ENCODE peak calls at places on chromosome 2, in seven cellular contexts. One of them, this sample, is unnamed.

GRCh38 chr2:169715379-169716228 is 18.0 kb upstream of the KLHL23 start:
- DNase-seq in HCT116: no peak
- DNase-seq in HS-5: no peak
- DNase-seq in naive B cell: no peak
- DNase-seq in stimulated activated CD8-positive, alpha-beta memory T cell treated with anti-CD3 and anti-CD28 coated beads, Interleukin-12 subunit alpha, Interleukin-12 subunit beta, amount 100 ng/mL, for 1 hour: no peak
- DNase-seq in mesothelial cell of epicardium: no peak
- DNase-seq in bronchial epithelial cell: no peak
- DNase-seq in this sample: peak

GRCh38 chr2:54419386-54419785 is 36.7 kb upstream of the SPTBN1 start:
- DNase-seq in HCT116: no peak
- DNase-seq in bronchial epithelial cell: no peak
- DNase-seq in naive B cell: no peak
- DNase-seq in stimulated activated CD8-positive, alpha-beta memory T cell treated with anti-CD3 and anti-CD28 coated beads, Interleukin-12 subunit alpha, Interleukin-12 subunit beta, amount 100 ng/mL, for 1 hour: no peak
- DNase-seq in mesothelial cell of epicardium: no peak
- DNase-seq in HS-5: no peak
- DNase-seq in this sample: no peak

GRCh38 chr2:231503777-231504176 is 26.5 kb downstream of the NMUR1 start:
- DNase-seq in naive B cell: no peak
- DNase-seq in HS-5: no peak
- DNase-seq in stimulated activated CD8-positive, alpha-beta memory T cell treated with anti-CD3 and anti-CD28 coated beads, Interleukin-12 subunit alpha, Interleukin-12 subunit beta, amount 100 ng/mL, for 1 hour: no peak
- DNase-seq in mesothelial cell of epicardium: no peak
- DNase-seq in HCT116: no peak
- DNase-seq in bronchial epithelial cell: no peak
- DNase-seq in this sample: no peak

GRCh38 chr2:70993689-70993986 is 1.0 kb downstream of the TEX261 start:
- DNase-seq in mesothelial cell of epicardium: no peak
- DNase-seq in HCT116: no peak
- DNase-seq in naive B cell: no peak
- DNase-seq in stimulated activated CD8-positive, alpha-beta memory T cell treated with anti-CD3 and anti-CD28 coated beads, Interleukin-12 subunit alpha, Interleukin-12 subunit beta, amount 100 ng/mL, for 1 hour: no peak
- DNase-seq in bronchial epithelial cell: no peak
- DNase-seq in HS-5: no peak
- DNase-seq in this sample: no peak

GRCh38 chr2:11786191-11786590 is 39.8 kb downstream of the LPIN1 start:
- DNase-seq in mesothelial cell of epicardium: no peak
- DNase-seq in HS-5: no peak
- DNase-seq in naive B cell: no peak
- DNase-seq in stimulated activated CD8-positive, alpha-beta memory T cell treated with anti-CD3 and anti-CD28 coated beads, Interleukin-12 subunit alpha, Interleukin-12 subunit beta, amount 100 ng/mL, for 1 hour: no peak
- DNase-seq in HCT116: no peak
- DNase-seq in bronchial epithelial cell: no peak
- DNase-seq in this sample: no peak

GRCh38 chr2:106062627-106063026 is 131.5 kb downstream of the UXS1 start:
- DNase-seq in mesothelial cell of epicardium: no peak
- DNase-seq in naive B cell: no peak
- DNase-seq in HS-5: no peak
- DNase-seq in bronchial epithelial cell: no peak
- DNase-seq in stimulated activated CD8-positive, alpha-beta memory T cell treated with anti-CD3 and anti-CD28 coated beads, Interleukin-12 subunit alpha, Interleukin-12 subunit beta, amount 100 ng/mL, for 1 hour: no peak
- DNase-seq in HCT116: no peak
- DNase-seq in this sample: no peak

GRCh38 chr2:235278771-235279355 is 215.0 kb upstream of the AGAP1 start:
- DNase-seq in naive B cell: no peak
- DNase-seq in mesothelial cell of epicardium: no peak
- DNase-seq in bronchial epithelial cell: peak
- DNase-seq in stimulated activated CD8-positive, alpha-beta memory T cell treated with anti-CD3 and anti-CD28 coated beads, Interleukin-12 subunit alpha, Interleukin-12 subunit beta, amount 100 ng/mL, for 1 hour: no peak
- DNase-seq in HS-5: no peak
- DNase-seq in HCT116: no peak
- DNase-seq in this sample: no peak

GRCh38 chr2:78029392-78029995 is 507.3 kb upstream of the LRRTM4 start:
- DNase-seq in stimulated activated CD8-positive, alpha-beta memory T cell treated with anti-CD3 and anti-CD28 coated beads, Interleukin-12 subunit alpha, Interleukin-12 subunit beta, amount 100 ng/mL, for 1 hour: no peak
- DNase-seq in HS-5: no peak
- DNase-seq in bronchial epithelial cell: no peak
- DNase-seq in mesothelial cell of epicardium: no peak
- DNase-seq in naive B cell: no peak
- DNase-seq in HCT116: no peak
- DNase-seq in this sample: no peak

GRCh38 chr2:1633092-1633721 is 111.1 kb downstream of the PXDN start:
- DNase-seq in stimulated activated CD8-positive, alpha-beta memory T cell treated with anti-CD3 and anti-CD28 coated beads, Interleukin-12 subunit alpha, Interleukin-12 subunit beta, amount 100 ng/mL, for 1 hour: no peak
- DNase-seq in HCT116: no peak
- DNase-seq in bronchial epithelial cell: peak
- DNase-seq in mesothelial cell of epicardium: no peak
- DNase-seq in HS-5: no peak
- DNase-seq in naive B cell: no peak
- DNase-seq in this sample: no peak

GRCh38 chr2:233423436-233423860 is 69.2 kb downstream of the DGKD start:
- DNase-seq in HS-5: no peak
- DNase-seq in stimulated activated CD8-positive, alpha-beta memory T cell treated with anti-CD3 and anti-CD28 coated beads, Interleukin-12 subunit alpha, Interleukin-12 subunit beta, amount 100 ng/mL, for 1 hour: no peak
- DNase-seq in HCT116: no peak
- DNase-seq in naive B cell: no peak
- DNase-seq in mesothelial cell of epicardium: no peak
- DNase-seq in bronchial epithelial cell: no peak
- DNase-seq in this sample: no peak

GRCh38 chr2:21501344-21502027 is 377.7 kb downstream of the TDRD15 start:
- DNase-seq in bronchial epithelial cell: no peak
- DNase-seq in naive B cell: no peak
- DNase-seq in mesothelial cell of epicardium: no peak
- DNase-seq in stimulated activated CD8-positive, alpha-beta memory T cell treated with anti-CD3 and anti-CD28 coated beads, Interleukin-12 subunit alpha, Interleukin-12 subunit beta, amount 100 ng/mL, for 1 hour: no peak
- DNase-seq in HS-5: no peak
- DNase-seq in HCT116: no peak
- DNase-seq in this sample: no peak

GRCh38 chr2:41061371-41061770 is 609.5 kb upstream of the SLC8A1 start:
- DNase-seq in naive B cell: no peak
- DNase-seq in HS-5: peak
- DNase-seq in bronchial epithelial cell: no peak
- DNase-seq in HCT116: no peak
- DNase-seq in mesothelial cell of epicardium: no peak
- DNase-seq in stimulated activated CD8-positive, alpha-beta memory T cell treated with anti-CD3 and anti-CD28 coated beads, Interleukin-12 subunit alpha, Interleukin-12 subunit beta, amount 100 ng/mL, for 1 hour: no peak
- DNase-seq in this sample: no peak

GRCh38 chr2:220053919-220054318 is 426.5 kb downstream of the SLC4A3 start:
- DNase-seq in HS-5: no peak
- DNase-seq in naive B cell: no peak
- DNase-seq in HCT116: peak
- DNase-seq in bronchial epithelial cell: no peak
- DNase-seq in mesothelial cell of epicardium: no peak
- DNase-seq in stimulated activated CD8-positive, alpha-beta memory T cell treated with anti-CD3 and anti-CD28 coated beads, Interleukin-12 subunit alpha, Interleukin-12 subunit beta, amount 100 ng/mL, for 1 hour: no peak
- DNase-seq in this sample: no peak

GRCh38 chr2:241741016-241741415 is 6.6 kb downstream of the D2HGDH start:
- DNase-seq in naive B cell: no peak
- DNase-seq in stimulated activated CD8-positive, alpha-beta memory T cell treated with anti-CD3 and anti-CD28 coated beads, Interleukin-12 subunit alpha, Interleukin-12 subunit beta, amount 100 ng/mL, for 1 hour: no peak
- DNase-seq in bronchial epithelial cell: peak
- DNase-seq in HS-5: peak
- DNase-seq in mesothelial cell of epicardium: no peak
- DNase-seq in HCT116: no peak
- DNase-seq in this sample: no peak

GRCh38 chr2:23651187-23651983 is 266.4 kb downstream of the KLHL29 start:
- DNase-seq in mesothelial cell of epicardium: no peak
- DNase-seq in HS-5: peak
- DNase-seq in stimulated activated CD8-positive, alpha-beta memory T cell treated with anti-CD3 and anti-CD28 coated beads, Interleukin-12 subunit alpha, Interleukin-12 subunit beta, amount 100 ng/mL, for 1 hour: no peak
- DNase-seq in HCT116: no peak
- DNase-seq in naive B cell: no peak
- DNase-seq in bronchial epithelial cell: peak
- DNase-seq in this sample: no peak

GRCh38 chr2:127107622-127107999 is 657 bp upstream of the BIN1 start:
- DNase-seq in naive B cell: no peak
- DNase-seq in bronchial epithelial cell: peak
- DNase-seq in HS-5: no peak
- DNase-seq in mesothelial cell of epicardium: no peak
- DNase-seq in stimulated activated CD8-positive, alpha-beta memory T cell treated with anti-CD3 and anti-CD28 coated beads, Interleukin-12 subunit alpha, Interleukin-12 subunit beta, amount 100 ng/mL, for 1 hour: no peak
- DNase-seq in HCT116: peak
- DNase-seq in this sample: no peak

GRCh38 chr2:142285480-142285879 is 154.7 kb upstream of the LRP1B start:
- DNase-seq in bronchial epithelial cell: no peak
- DNase-seq in HCT116: no peak
- DNase-seq in naive B cell: no peak
- DNase-seq in HS-5: no peak
- DNase-seq in mesothelial cell of epicardium: no peak
- DNase-seq in stimulated activated CD8-positive, alpha-beta memory T cell treated with anti-CD3 and anti-CD28 coated beads, Interleukin-12 subunit alpha, Interleukin-12 subunit beta, amount 100 ng/mL, for 1 hour: no peak
- DNase-seq in this sample: no peak

GRCh38 chr2:216345846-216346245 is 26.4 kb downstream of the MARCHF4 start:
- DNase-seq in bronchial epithelial cell: no peak
- DNase-seq in HS-5: no peak
- DNase-seq in mesothelial cell of epicardium: no peak
- DNase-seq in naive B cell: no peak
- DNase-seq in HCT116: no peak
- DNase-seq in stimulated activated CD8-positive, alpha-beta memory T cell treated with anti-CD3 and anti-CD28 coated beads, Interleukin-12 subunit alpha, Interleukin-12 subunit beta, amount 100 ng/mL, for 1 hour: no peak
- DNase-seq in this sample: no peak

GRCh38 chr2:144937899-144938298 is 418.0 kb upstream of the ZEB2 start:
- DNase-seq in HCT116: no peak
- DNase-seq in stimulated activated CD8-positive, alpha-beta memory T cell treated with anti-CD3 and anti-CD28 coated beads, Interleukin-12 subunit alpha, Interleukin-12 subunit beta, amount 100 ng/mL, for 1 hour: no peak
- DNase-seq in mesothelial cell of epicardium: no peak
- DNase-seq in HS-5: no peak
- DNase-seq in naive B cell: no peak
- DNase-seq in bronchial epithelial cell: no peak
- DNase-seq in this sample: no peak

GRCh38 chr2:232120911-232121310 is 159.4 kb downstream of the DIS3L2 start:
- DNase-seq in bronchial epithelial cell: no peak
- DNase-seq in HCT116: no peak
- DNase-seq in mesothelial cell of epicardium: no peak
- DNase-seq in naive B cell: no peak
- DNase-seq in stimulated activated CD8-positive, alpha-beta memory T cell treated with anti-CD3 and anti-CD28 coated beads, Interleukin-12 subunit alpha, Interleukin-12 subunit beta, amount 100 ng/mL, for 1 hour: no peak
- DNase-seq in HS-5: no peak
- DNase-seq in this sample: no peak

This sample was measured in lung.